ENCODE peak calls at places on chromosomes 11 and 22, in seven cellular contexts. D is mammary epithelial cell, G is tibial artery, X is A549, Y is sigmoid colon, W is GM12865, A is fibroblast of mammary gland. J is an unnamed sample.

GRCh38 chr22:27799334-27800249 is 2.0 kb downstream of the MN1 start:
- DNase-seq in W (no peak), D (no peak), A (no peak), X (no peak), Y (no peak), G (peak; percentile 80), J (no peak)

GRCh38 chr11:26704249-26704648 is 17.6 kb downstream of the SLC5A12 start:
- DNase-seq in G (no peak), Y (no peak), W (no peak), D (peak; percentile 39), A (no peak), X (no peak), J (no peak)

GRCh38 chr22:18983120-18983651 is 47.1 kb upstream of the PRODH start:
- DNase-seq in W (no peak), D (no peak), Y (peak; percentile 30), A (no peak), X (no peak), G (no peak), J (no peak)

GRCh38 chr11:68008381-68009337 is 1.5 kb upstream of the ALDH3B1 start:
- DNase-seq in X (no peak), D (no peak), G (no peak), Y (peak; percentile 70), A (no peak), W (no peak), J (no peak)

GRCh38 chr11:95134491-95134890 is 44.8 kb downstream of the ENDOD1 start:
- DNase-seq in A (peak; percentile 81), G (no peak), X (peak; percentile 30), W (no peak), D (peak; percentile 99), Y (no peak), J (no peak)

GRCh38 chr11:132318421-132319157 is 948.2 kb downstream of the NTM start:
- DNase-seq in X (no peak), A (no peak), Y (no peak), W (no peak), D (peak; percentile 80), G (no peak), J (no peak)

GRCh38 chr22:49005557-49005956 is 822.1 kb downstream of the BRD1 start:
- DNase-seq in D (no peak), X (no peak), G (peak; percentile 21), W (no peak), A (no peak), Y (no peak), J (no peak)

GRCh38 chr22:50264946-50265669 is 3.6 kb upstream of the MAPK12 start:
- DNase-seq in W (no peak), Y (no peak), G (no peak), X (no peak), A (no peak), D (no peak), J (no peak)

GRCh38 chr11:44003736-44004451 is 43.9 kb upstream of the ACCSL start:
- DNase-seq in W (no peak), X (no peak), Y (peak; percentile 56), G (peak; percentile 48), A (no peak), D (no peak), J (no peak)

GRCh38 chr22:35411112-35411511 is 11.2 kb downstream of the MCM5 start:
- DNase-seq in Y (no peak), D (no peak), W (peak; percentile 82), G (no peak), A (no peak), X (no peak), J (no peak)

GRCh38 chr11:12917830-12918229 is 91.3 kb upstream of the RASSF10 start:
- DNase-seq in A (no peak), D (no peak), G (no peak), X (no peak), Y (no peak), W (no peak), J (no peak)

GRCh38 chr22:48591286-48592065 is 1236.2 kb downstream of the BRD1 start:
- DNase-seq in X (no peak), G (no peak), A (no peak), W (no peak), D (no peak), Y (no peak), J (no peak)

GRCh38 chr22:50674127-50674493 is 1.5 kb downstream of the SHANK3 start:
- DNase-seq in W (no peak), Y (no peak), X (no peak), D (no peak), G (no peak), A (no peak), J (no peak)

GRCh38 chr11:120188371-120188770 is 22.5 kb upstream of the OAF start:
- DNase-seq in D (no peak), A (no peak), Y (peak; percentile 53), W (no peak), G (peak; percentile 42), X (no peak), J (no peak)

GRCh38 chr11:29482510-29482909 is 534.3 kb downstream of the KCNA4 start:
- DNase-seq in X (no peak), W (no peak), G (no peak), Y (no peak), A (no peak), D (no peak), J (peak; percentile 61)

GRCh38 chr22:30221121-30221992 is 25.2 kb downstream of the LIF start:
- DNase-seq in W (peak; percentile 67), D (no peak), X (no peak), G (no peak), Y (no peak), A (no peak), J (no peak)

GRCh38 chr11:72348250-72348649 is 86.1 kb downstream of the CLPB start:
- DNase-seq in D (no peak), W (no peak), G (no peak), X (no peak), Y (no peak), A (no peak), J (no peak)

GRCh38 chr22:22168190-22168940 is 76.2 kb upstream of the VPREB1 start:
- DNase-seq in X (peak; percentile 92), W (peak; percentile 93), G (no peak), Y (no peak), D (peak; percentile 42), A (peak; percentile 70), J (peak; percentile 15)

GRCh38 chr11:8035225-8035846 is 45.7 kb upstream of the TUB start:
- DNase-seq in A (no peak), W (no peak), Y (no peak), X (no peak), D (no peak), G (no peak), J (no peak)
- TF ChIP-seq CTCF in A (no peak), W (no peak), Y (no peak), X (no peak), D (no peak), G (no peak), J (no peak)

GRCh38 chr22:45504703-45505341 is 2.1 kb downstream of the FBLN1 start:
- DNase-seq in D (peak; percentile 34), G (peak; percentile 75), Y (no peak), X (no peak), W (no peak), A (no peak), J (no peak)

GRCh38 chr22:45499746-45500145 is 2.9 kb upstream of the FBLN1 start:
- DNase-seq in W (no peak), D (no peak), X (no peak), G (peak; percentile 76), A (no peak), Y (peak; percentile 92), J (no peak)

GRCh38 chr22:45503816-45504702 is 1.4 kb downstream of the FBLN1 start:
- DNase-seq in X (no peak), A (peak; percentile 69), G (peak; percentile 64), D (peak; percentile 79), W (no peak), Y (no peak), J (no peak)

GRCh38 chr22:45503071-45503815 is 560 bp downstream of the FBLN1 start:
- DNase-seq in D (peak; percentile 34), W (no peak), G (peak; percentile 64), A (no peak), X (no peak), Y (no peak), J (no peak)

DNA sequence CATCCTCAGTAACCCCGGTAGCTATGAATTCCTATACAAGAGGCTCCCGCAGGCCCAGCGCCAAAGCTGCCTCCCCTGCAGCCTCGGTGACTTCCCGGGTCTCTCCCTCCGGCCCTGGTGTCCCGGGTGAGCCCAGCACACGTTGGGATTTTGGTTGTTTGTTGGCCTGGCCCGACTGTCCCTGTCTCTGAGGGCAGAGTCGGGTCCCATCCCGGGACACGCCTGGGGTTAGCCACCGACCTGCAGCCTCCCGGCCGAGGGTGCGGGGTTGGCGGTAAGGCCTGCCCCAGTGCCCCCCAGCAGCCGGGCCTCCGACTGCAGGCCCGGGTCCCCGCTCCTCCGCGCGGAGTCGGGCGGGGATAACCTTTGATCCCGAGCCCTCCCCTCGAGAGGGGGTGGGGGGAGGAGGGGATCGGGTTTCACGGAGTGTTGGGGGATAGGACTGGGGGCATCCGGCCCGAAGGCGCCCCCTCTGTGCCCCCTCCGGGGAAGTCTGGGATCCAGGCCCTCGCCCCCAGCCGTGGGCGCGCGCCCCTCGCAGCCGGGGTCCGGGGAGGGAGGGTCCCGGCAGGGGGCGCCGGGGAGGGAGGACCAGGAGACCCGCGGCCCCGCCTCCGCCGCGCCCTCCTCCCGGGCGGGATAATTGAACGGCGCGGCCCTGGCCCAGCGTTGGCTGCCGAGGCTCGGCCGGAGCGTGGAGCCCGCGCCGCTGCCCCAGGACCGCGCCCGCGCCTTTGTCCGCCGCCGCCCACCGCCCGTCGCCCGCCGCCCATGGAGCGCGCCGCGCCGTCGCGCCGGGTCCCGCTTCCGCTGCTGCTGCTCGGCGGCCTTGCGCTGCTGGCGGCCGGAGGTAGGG is at the start of gene FBLN1:
- DNase-seq in G (peak; percentile 75), W (no peak), Y (no peak), X (peak; percentile 42), A (no peak), D (no peak), J (no peak)
- H3K4me3 ChIP-seq in G (peak within 1 kb of the TSS; percentile 61), W (no peak within 1 kb of the TSS), Y (peak within 1 kb of the TSS; percentile 62), X (peak within 1 kb of the TSS; percentile 76), A (peak within 1 kb of the TSS; percentile 95), D (peak within 1 kb of the TSS; percentile 55), J (peak within 1 kb of the TSS; percentile 58)

DNA sequence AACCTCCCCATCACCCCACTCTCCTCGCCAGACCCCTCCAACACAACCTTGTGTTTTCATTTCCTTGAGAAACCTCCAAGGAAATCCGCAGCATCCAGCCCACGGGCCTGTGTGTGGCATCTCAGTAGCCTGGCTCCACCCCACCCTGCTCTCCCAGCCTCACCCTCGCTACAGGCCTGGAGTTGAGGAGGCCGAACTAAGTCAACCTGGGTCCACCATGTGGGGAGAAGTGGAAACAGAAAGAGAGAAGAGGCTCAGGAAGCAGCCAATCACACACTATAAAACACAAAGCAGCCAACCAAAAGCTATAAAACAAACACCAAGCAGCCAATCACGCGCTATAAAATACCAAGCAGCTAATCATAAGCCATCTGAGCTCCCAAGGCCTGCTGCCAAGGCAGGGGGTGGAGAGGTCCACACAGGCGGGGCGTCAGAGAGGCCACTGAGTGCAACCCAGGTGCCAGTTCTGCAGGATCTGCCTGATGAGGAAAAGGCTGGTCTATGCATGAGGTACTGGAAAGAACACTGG is 72.0 kb downstream of the MICAL3 start:
- DNase-seq in Y (peak; percentile 57), X (peak; percentile 46), G (peak; percentile 46), A (no peak), D (no peak), W (no peak), J (peak; percentile 87)
- TF ChIP-seq CTCF in Y (no peak), X (no peak), G (no peak), A (no peak), D (no peak), W (no peak), J (peak; percentile 37)

DNA sequence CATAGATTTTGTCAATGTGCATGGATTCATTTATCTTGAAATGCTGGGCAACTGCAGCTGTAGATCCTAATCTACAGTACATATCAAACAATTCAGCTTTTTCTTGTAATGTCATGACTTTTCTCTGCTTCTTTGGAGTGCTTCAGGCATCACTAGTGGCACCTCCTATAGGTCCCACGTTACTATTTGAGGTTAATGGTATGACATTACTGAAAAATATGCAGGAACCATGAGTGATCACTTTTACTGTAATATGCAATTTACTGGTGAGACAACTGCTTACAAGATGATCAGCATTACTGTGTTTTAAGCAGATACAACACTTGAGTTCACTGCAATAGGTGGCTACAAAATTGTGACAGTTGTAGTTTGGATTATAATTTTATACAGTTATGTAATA is 3.0 kb downstream of the CENATAC start:
- DNase-seq in G (no peak), D (peak; percentile 45), A (peak; percentile 45), Y (no peak), X (no peak), W (no peak), J (no peak)
- H3K4me3 ChIP-seq in G (no peak overlapping the region), D (no peak overlapping the region), A (no peak overlapping the region), Y (no peak overlapping the region), X (no peak overlapping the region), W (no peak overlapping the region), J (no peak overlapping the region)